ENCODE peak calls at places on chromosomes 4 and X, in six cellular contexts. H is A549; Z is sciatic nerve; S is cardiac fibroblast; V is stimulated activated naive B cell treated with anti-CD40 and anti-IgM and Interleukin-4, amounts not matched to agents 10 μg/mL and 1 μg/mL and 100 μg/mL, for 72 hours; W is germinal center. G is an unnamed sample.

GRCh38 chr4:148795156-148795864 is 353.1 kb upstream of the NR3C2 start:
- DNase-seq in H (no peak), Z (no peak), S (peak), V (no peak), W (no peak), G (no peak)

GRCh38 chrX:6851140-6851539 is 296.4 kb upstream of the STS start:
- DNase-seq in H (no peak), Z (no peak), S (no peak), V (no peak), W (no peak), G (no peak)

GRCh38 chrX:135625995-135626394 is 87.4 kb upstream of the CT45A1 start:
- DNase-seq in H (peak), Z (no peak), S (peak), V (no peak), W (no peak), G (no peak)

GRCh38 chrX:152074163-152074562 is 64.2 kb downstream of the MAGEA10 start:
- DNase-seq in H (no peak), Z (no peak), S (peak), V (no peak), W (no peak), G (no peak)

GRCh38 chr4:155392486-155393184 is 15.9 kb upstream of the MAP9 start:
- DNase-seq in H (peak), Z (no peak), S (peak), V (no peak), W (no peak), G (no peak)

GRCh38 chrX:21374994-21375794 is 976 bp downstream of the CNKSR2 start:
- DNase-seq in H (no peak), Z (no peak), S (no peak), V (no peak), W (peak), G (peak)

GRCh38 chr4:181966084-181966483 is 277.1 kb upstream of the TENM3 start:
- DNase-seq in H (no peak), Z (no peak), S (peak), V (no peak), W (no peak), G (no peak)

GRCh38 chr4:168832746-168833575 is 177.1 kb downstream of the CBR4 start:
- DNase-seq in H (no peak), Z (peak), S (peak), V (no peak), W (peak), G (no peak)

GRCh38 chr4:84529169-84529751 is 30.2 kb upstream of the NKX6-1 start:
- DNase-seq in H (peak), Z (no peak), S (peak), V (no peak), W (peak), G (no peak)

GRCh38 chr4:129968366-129968765 is 872.4 kb downstream of the C4orf33 start:
- DNase-seq in H (no peak), Z (no peak), S (no peak), V (no peak), W (no peak), G (no peak)

GRCh38 chr4:105637409-105638258 is 70.9 kb downstream of the INTS12 start:
- DNase-seq in H (no peak), Z (peak), S (peak), V (no peak), W (no peak), G (peak)

GRCh38 chrX:2672084-2672483 is 19.0 kb upstream of the CD99 start:
- DNase-seq in H (no peak), Z (peak), S (no peak), V (no peak), W (no peak), G (no peak)

GRCh38 chr4:185520119-185520518 is 15.2 kb downstream of the PDLIM3 start:
- DNase-seq in H (no peak), Z (no peak), S (peak), V (no peak), W (no peak), G (no peak)

GRCh38 chrX:67523002-67523711 is 20.7 kb upstream of the AR start:
- DNase-seq in H (no peak), Z (no peak), S (no peak), V (no peak), W (no peak), G (no peak)

GRCh38 chrX:13449441-13449840 is 120.0 kb upstream of the EGFL6 start:
- DNase-seq in H (no peak), Z (no peak), S (no peak), V (no peak), W (no peak), G (no peak)

GRCh38 chr4:79402452-79402851 is 5.6 kb downstream of the GK2 start:
- DNase-seq in H (no peak), Z (no peak), S (no peak), V (no peak), W (no peak), G (no peak)

GRCh38 chrX:65582450-65583082 is 48.0 kb upstream of the LAS1L start:
- DNase-seq in H (no peak), Z (no peak), S (no peak), V (no peak), W (no peak), G (no peak)

GRCh38 chr4:1614854-1615595 is 69.1 kb downstream of the FAM53A start:
- DNase-seq in H (no peak), Z (no peak), S (no peak), V (no peak), W (no peak), G (no peak)

GRCh38 chrX:78314561-78314960 is 12.8 kb downstream of the CYSLTR1 start:
- DNase-seq in H (no peak), Z (no peak), S (no peak), V (no peak), W (no peak), G (no peak)

GRCh38 chr4:76748649-76749048 is 149.3 kb downstream of the SOWAHB start:
- DNase-seq in H (peak), Z (no peak), S (peak), V (no peak), W (peak), G (no peak)

GRCh38 chrX:118545510-118545909 is 49.9 kb downstream of the DOCK11 start:
- DNase-seq in H (no peak), Z (no peak), S (no peak), V (no peak), W (no peak), G (no peak)

GRCh38 chr4:14800977-14801376 is 201.3 kb upstream of the CPEB2 start:
- DNase-seq in H (no peak), Z (no peak), S (no peak), V (no peak), W (no peak), G (no peak)

GRCh38 chr4:87012265-87012953 is 77.6 kb downstream of the AFF1 start:
- DNase-seq in H (peak), Z (no peak), S (no peak), V (no peak), W (no peak), G (no peak)

GRCh38 chrX:68511255-68511654 is 12.4 kb downstream of the YIPF6 start:
- DNase-seq in H (peak), Z (no peak), S (peak), V (peak), W (peak), G (no peak)

GRCh38 chr4:52890401-52890791 is 28.3 kb downstream of the RASL11B start:
- DNase-seq in H (no peak), Z (no peak), S (no peak), V (no peak), W (no peak), G (no peak)

GRCh38 chr4:60582167-60582566 is 618.0 kb upstream of the ADGRL3 start:
- DNase-seq in H (no peak), Z (no peak), S (no peak), V (no peak), W (no peak), G (no peak)

GRCh38 chr4:26930964-26931363 is 70.3 kb downstream of the STIM2 start:
- DNase-seq in H (no peak), Z (no peak), S (no peak), V (no peak), W (no peak), G (no peak)

GRCh38 chrX:134369576-134369975 is 90.4 kb upstream of the HPRT1 start:
- DNase-seq in H (no peak), Z (no peak), S (no peak), V (no peak), W (peak), G (peak)

GRCh38 chr4:15161439-15161838 is 159.2 kb downstream of the CPEB2 start:
- DNase-seq in H (no peak), Z (no peak), S (no peak), V (no peak), W (no peak), G (no peak)

GRCh38 chrX:104113237-104113965 is 1.1 kb downstream of the ZCCHC18 start:
- DNase-seq in H (peak), Z (peak), S (peak), V (peak), W (peak), G (peak)

GRCh38 chr4:14695411-14695810 is 306.9 kb upstream of the CPEB2 start:
- DNase-seq in H (no peak), Z (no peak), S (no peak), V (no peak), W (no peak), G (no peak)

G was measured in GM06990.